ENCODE peak calls at places on chromosomes 6 and 20, in four cellular contexts. B, Y, K and G are unnamed samples.

GRCh38 chr6:137697267-137697938 is 169.7 kb upstream of the TNFAIP3 start:
- DNase-seq in K (no peak), Y (no peak), B (peak), G (no peak)

GRCh38 chr20:21496452-21496851 is 17.4 kb downstream of the NKX2-2 start:
- DNase-seq in B (no peak), K (no peak), Y (no peak), G (no peak)

GRCh38 chr6:6474170-6474920 is 114.2 kb upstream of the LY86 start:
- DNase-seq in Y (no peak), B (no peak), K (no peak), G (no peak)

GRCh38 chr6:257774-258173 is 34.5 kb upstream of the DUSP22 start:
- DNase-seq in B (no peak), Y (no peak), K (no peak), G (no peak)

GRCh38 chr20:48049631-48050030 is 264.4 kb upstream of the SULF2 start:
- DNase-seq in K (no peak), Y (no peak), B (no peak), G (no peak)

GRCh38 chr6:20416567-20417345 is 15.1 kb downstream of the E2F3 start:
- DNase-seq in Y (no peak), K (no peak), B (no peak), G (no peak)

GRCh38 chr20:35886537-35886936 is 67.8 kb downstream of the SCAND1 start:
- DNase-seq in Y (no peak), B (no peak), K (no peak), G (no peak)

GRCh38 chr6:131231103-131231502 is 95.8 kb downstream of the AKAP7 start:
- DNase-seq in K (no peak), B (no peak), Y (no peak), G (no peak)

GRCh38 chr6:80771941-80772340 is 665.5 kb downstream of the BCKDHB start:
- DNase-seq in Y (no peak), B (no peak), K (no peak), G (no peak)

GRCh38 chr6:107763959-107764358 is 60.2 kb downstream of the SCML4 start:
- DNase-seq in B (no peak), Y (no peak), K (no peak), G (no peak)

GRCh38 chr6:13141392-13141791 is 186.9 kb downstream of the TBC1D7 start:
- DNase-seq in B (no peak), K (no peak), Y (no peak), G (no peak)

GRCh38 chr6:18343741-18344140 is 43.4 kb upstream of the RNF144B start:
- DNase-seq in Y (no peak), B (no peak), K (no peak), G (peak)

GRCh38 chr6:127878115-127878514 is 22.7 kb downstream of the THEMIS start:
- DNase-seq in K (no peak), B (no peak), Y (no peak), G (no peak)
- TF ChIP-seq POLR2A in K (no peak), B (no peak), Y (no peak), G (no peak)

DNA sequence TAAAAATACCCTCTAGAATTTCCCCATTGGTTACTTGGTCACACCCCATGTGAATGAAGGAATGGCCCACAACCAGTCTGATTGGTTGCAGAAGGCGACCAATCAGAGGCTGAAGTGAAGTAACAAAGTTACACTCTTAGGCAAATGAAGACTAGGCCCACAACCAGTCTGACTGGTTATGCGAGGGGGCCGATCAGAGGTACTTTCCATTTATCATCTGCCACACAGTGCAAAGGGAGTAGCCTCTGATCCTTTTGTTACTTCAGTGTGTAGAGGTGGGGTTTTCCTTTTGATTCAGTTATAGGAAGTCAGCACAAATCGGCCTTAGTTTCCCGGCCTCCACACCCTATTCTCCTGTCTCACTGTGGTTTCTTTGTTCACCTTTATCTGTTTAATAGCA is 61.2 kb upstream of the SGK1 start:
- DNase-seq in K (peak), B (peak), Y (peak), G (no peak)
- TF ChIP-seq POLR2A in K (no peak), B (no peak), Y (no peak), G (no peak)

GRCh38 chr6:53651764-53652401 is 13.7 kb downstream of the KLHL31 start:
- DNase-seq in K (peak), B (peak), Y (peak), G (no peak)
- TF ChIP-seq POLR2A in K (no peak), B (no peak), Y (peak), G (peak)

GRCh38 chr6:34616230-34616591 is 60.1 kb upstream of the SPDEF start:
- DNase-seq in Y (no peak), B (no peak), K (no peak), G (no peak)

GRCh38 chr6:34610819-34611477 is 54.8 kb upstream of the SPDEF start:
- DNase-seq in Y (peak), K (peak), B (no peak), G (peak)

GRCh38 chr6:34618430-34619182 is 62.5 kb upstream of the SPDEF start:
- DNase-seq in B (no peak), K (no peak), Y (no peak), G (no peak)

DNA sequence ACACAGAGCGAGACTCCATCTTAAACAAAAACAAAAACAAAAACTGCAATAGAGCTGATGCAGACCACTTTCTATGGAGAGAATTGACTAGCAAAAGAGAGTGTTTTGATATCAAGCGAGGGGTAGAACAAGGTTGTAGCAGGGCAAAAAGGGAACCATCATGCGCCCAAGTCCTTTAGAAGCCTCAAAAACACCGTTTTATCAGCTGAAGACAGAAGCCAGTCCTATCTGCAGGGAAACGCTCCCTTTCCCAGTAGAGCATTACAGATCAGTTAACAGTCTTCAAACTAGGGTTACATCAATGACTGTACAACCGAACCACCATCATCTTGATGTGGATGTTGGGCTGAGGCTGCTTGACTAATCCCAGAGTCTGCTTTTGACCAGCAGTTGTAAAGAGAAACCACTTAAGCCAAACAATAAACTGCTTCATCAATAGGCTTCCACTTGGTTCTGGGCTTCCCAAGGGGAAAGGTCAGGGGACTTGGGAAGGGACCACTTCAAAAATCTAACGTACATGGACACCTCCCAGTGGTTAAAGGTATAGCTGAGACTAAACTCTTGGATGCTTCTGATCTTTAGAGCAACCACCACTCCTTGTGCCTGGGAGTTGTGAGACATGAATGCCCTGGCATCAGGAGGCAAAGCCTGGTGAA is 59.6 kb upstream of the SPDEF start:
- DNase-seq in K (no peak), B (no peak), Y (no peak), G (no peak)
- TF ChIP-seq POLR2A in K (no peak), B (no peak), Y (no peak), G (no peak)

DNA sequence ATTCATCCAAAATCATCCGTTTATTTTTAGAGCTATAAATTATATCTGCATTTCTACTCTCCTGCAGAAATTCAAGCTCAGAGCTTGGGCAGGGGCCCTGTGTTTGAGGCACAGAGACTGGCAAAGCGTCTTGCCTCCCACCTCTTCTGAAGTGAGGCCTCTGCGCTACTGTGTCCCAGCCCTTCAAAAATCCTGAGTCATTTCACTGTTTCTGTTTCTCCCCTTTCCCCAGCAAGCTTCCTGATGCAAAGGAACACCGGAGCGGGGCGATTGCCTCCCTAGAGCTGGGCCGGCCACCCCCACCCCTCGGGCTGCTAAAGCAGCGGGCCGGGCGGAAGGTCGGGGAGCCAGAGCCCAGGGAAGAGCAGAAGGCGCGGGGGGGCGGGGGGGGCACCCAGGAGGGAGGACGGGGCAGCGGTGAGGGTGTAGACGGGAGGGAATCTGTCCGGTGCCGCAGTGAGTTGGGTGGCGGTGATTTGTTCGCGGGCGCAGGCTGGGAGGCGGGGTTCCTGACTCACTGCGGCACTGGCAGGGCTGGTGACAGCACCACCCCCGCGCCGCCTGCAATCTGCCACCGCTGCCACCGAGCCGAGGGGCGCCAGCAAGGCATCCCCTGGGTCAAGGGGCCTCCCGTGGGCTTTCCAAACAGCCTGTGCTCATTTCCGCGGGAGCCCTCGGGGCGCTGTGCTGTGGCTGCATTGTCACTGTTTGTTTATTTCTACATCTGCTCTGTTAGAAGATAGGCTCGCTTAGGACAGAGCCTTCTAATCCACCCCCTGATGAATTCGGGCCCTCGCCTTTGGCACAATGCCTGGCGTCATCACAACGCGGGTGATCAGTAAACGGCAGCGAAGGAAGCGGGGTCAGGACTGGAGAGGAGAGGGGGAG is 46.5 kb upstream of the SNAP25 start:
- DNase-seq in Y (no peak), K (peak), B (peak), G (peak)
- TF ChIP-seq POLR2A in Y (no peak), K (no peak), B (no peak), G (no peak)